ENCODE peak calls at places on chromosome 16, in four cellular contexts. J is pancreas, A is AG10803, V is foreskin keratinocyte. U is an unnamed sample.

GRCh38 chr16:73420244-73421040 is 372.5 kb upstream of the ZFHX3 start:
- DNase-seq in J (no peak), A (no peak), V (peak), U (no peak)

GRCh38 chr16:81634380-81635121 is 144.5 kb upstream of the PLCG2 start:
- DNase-seq in A (no peak), V (no peak), J (no peak), U (no peak)

GRCh38 chr16:30007378-30007895 is 3.4 kb downstream of the DOC2A start:
- DNase-seq in V (no peak), J (no peak), A (no peak), U (no peak)

GRCh38 chr16:81405702-81406113 is 38.9 kb upstream of the CMIP start:
- DNase-seq in J (no peak), A (peak), V (peak), U (no peak)

GRCh38 chr16:27551046-27551445 is 1.1 kb downstream of the KATNIP start:
- DNase-seq in J (no peak), V (no peak), A (peak), U (no peak)

GRCh38 chr16:3171855-3172593 is 16.0 kb upstream of the OR1F1 start:
- DNase-seq in J (no peak), A (peak), V (peak), U (no peak)

GRCh38 chr16:72722552-72722951 is 325.4 kb downstream of the ZFHX3 start:
- DNase-seq in J (no peak), A (no peak), V (no peak), U (no peak)

GRCh38 chr16:89841275-89841674 is 13.0 kb downstream of the SPIRE2 start:
- DNase-seq in V (no peak), J (no peak), A (no peak), U (no peak)

GRCh38 chr16:74261068-74261467 is 35.5 kb upstream of the PSMD7 start:
- DNase-seq in V (no peak), A (no peak), J (no peak), U (no peak)

GRCh38 chr16:87765473-87765775 is 362 bp downstream of the KLHDC4 start:
- DNase-seq in J (peak), A (no peak), V (no peak), U (peak)

GRCh38 chr16:83682126-83682857 is 125.5 kb upstream of the HSBP1 start:
- DNase-seq in A (peak), J (no peak), V (no peak), U (no peak)

GRCh38 chr16:31085371-31085770 is 3.4 kb downstream of the PRSS53 start:
- DNase-seq in V (no peak), A (no peak), J (no peak), U (no peak)

GRCh38 chr16:66408181-66409048 is 18.7 kb upstream of the BEAN1 start:
- DNase-seq in V (peak), J (no peak), A (peak), U (no peak)

GRCh38 chr16:3793161-3793576 is 75.8 kb upstream of the TRAP1 start:
- DNase-seq in J (no peak), V (peak), A (no peak), U (no peak)

GRCh38 chr16:88769617-88770458 is 15.2 kb downstream of the PIEZO1 start:
- DNase-seq in A (no peak), V (peak), J (no peak), U (peak)

GRCh38 chr16:75385507-75386152 is 47.7 kb downstream of the CFDP1 start:
- DNase-seq in A (peak), J (no peak), V (peak), U (no peak)

GRCh38 chr16:59356144-59356543 is 622.0 kb upstream of the GOT2 start:
- DNase-seq in V (no peak), J (no peak), A (no peak), U (no peak)

GRCh38 chr16:86099326-86099725 is 200.4 kb downstream of the IRF8 start:
- DNase-seq in V (no peak), A (no peak), J (no peak), U (no peak)

GRCh38 chr16:81469710-81470481 is 25.3 kb downstream of the CMIP start:
- DNase-seq in J (no peak), A (no peak), V (no peak), U (no peak)

GRCh38 chr16:79402356-79402755 is 198.2 kb downstream of the MAF start:
- DNase-seq in J (no peak), V (no peak), A (no peak), U (peak)

GRCh38 chr16:88487920-88488842 is 35.1 kb downstream of the ZFPM1 start:
- DNase-seq in A (no peak), J (peak), V (no peak), U (no peak)

GRCh38 chr16:29862383-29862883 is 593 bp downstream of the CDIPT start:
- DNase-seq in V (peak), A (no peak), J (no peak), U (no peak)

GRCh38 chr16:11989238-11990160 is 13.0 kb downstream of the SNX29 start:
- DNase-seq in A (no peak), J (no peak), V (no peak), U (no peak)

GRCh38 chr16:3656491-3657468 is 2.3 kb downstream of the DNASE1 start:
- DNase-seq in J (peak), A (no peak), V (no peak), U (peak)

GRCh38 chr16:70478912-70479341 is 24.5 kb downstream of the FCSK start:
- DNase-seq in J (no peak), V (peak), A (peak), U (peak)

GRCh38 chr16:77396461-77396860 is 38.4 kb downstream of the ADAMTS18 start:
- DNase-seq in V (no peak), A (no peak), J (no peak), U (no peak)

GRCh38 chr16:48215738-48216137 is 28.4 kb upstream of the LONP2 start:
- DNase-seq in A (no peak), V (no peak), J (no peak), U (no peak)

GRCh38 chr16:56601325-56601724 is 7.1 kb upstream of the MT2A start:
- DNase-seq in A (no peak), J (no peak), V (no peak), U (no peak)

GRCh38 chr16:60107467-60107866 is 1373.4 kb upstream of the GOT2 start:
- DNase-seq in J (no peak), V (peak), A (peak), U (no peak)

GRCh38 chr16:48912360-48912759 is 302.4 kb upstream of the N4BP1 start:
- DNase-seq in V (no peak), J (no peak), A (no peak), U (no peak)

GRCh38 chr16:72723781-72724180 is 324.1 kb downstream of the ZFHX3 start:
- DNase-seq in V (peak), A (peak), J (no peak), U (no peak)

GRCh38 chr16:30805056-30805369 is 18.0 kb upstream of the ZNF629 start:
- DNase-seq in V (no peak), J (no peak), A (peak), U (no peak)

GRCh38 chr16:30899794-30900193 is 3.4 kb downstream of the CTF1 start:
- DNase-seq in A (no peak), V (no peak), J (no peak), U (no peak)

DNA sequence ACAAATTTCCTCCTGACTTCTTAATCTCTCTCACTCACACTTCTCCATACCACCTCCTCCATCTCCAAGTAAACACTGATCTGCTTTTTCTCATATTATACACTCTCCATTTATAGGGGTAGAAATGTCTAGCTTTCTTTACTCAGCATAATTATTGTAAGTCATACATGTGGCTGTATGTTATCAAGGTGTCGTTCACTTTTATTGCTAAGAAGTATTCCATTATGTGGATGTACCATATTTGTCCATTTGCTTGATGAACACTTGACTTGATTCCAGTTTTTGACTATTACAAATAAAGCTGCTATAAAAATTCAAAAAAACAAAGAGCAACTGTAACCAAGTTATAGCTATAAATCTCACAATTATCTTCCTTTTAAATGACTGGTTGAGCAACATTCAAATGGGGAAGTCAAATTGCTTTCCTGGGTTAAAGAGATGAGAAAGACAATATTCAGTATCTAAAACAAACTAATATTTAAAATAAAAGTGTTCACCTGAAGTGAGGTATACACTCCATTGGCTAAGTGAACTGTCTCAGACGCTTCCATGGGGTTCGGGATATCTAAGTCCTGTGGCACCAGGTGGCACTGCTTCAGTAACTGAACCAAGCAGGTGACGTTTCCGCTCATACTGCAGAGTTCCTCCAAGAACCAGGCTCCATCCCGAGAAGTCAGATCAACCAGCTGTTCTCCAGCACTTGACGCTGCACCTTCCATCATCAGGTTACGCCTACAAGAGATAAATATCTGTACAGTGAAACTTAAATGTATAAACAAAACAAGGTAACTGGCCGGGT is 32.6 kb upstream of the ARL6IP1 start:
- DNase-seq in A (no peak), J (no peak), V (no peak), U (no peak)
- TF ChIP-seq CTCF in A (no peak), J (no peak), V (no peak), U (no peak)

GRCh38 chr16:10608687-10609409 is 28.4 kb upstream of the EMP2 start:
- DNase-seq in A (peak), V (no peak), J (no peak), U (no peak)
- TF ChIP-seq CTCF in A (no peak), V (no peak), J (no peak), U (no peak)

GRCh38 chr16:53534206-53534605 is 31.2 kb upstream of the AKTIP start:
- DNase-seq in A (no peak), J (no peak), V (no peak), U (no peak)
- TF ChIP-seq CTCF in A (no peak), J (no peak), V (no peak), U (no peak)

GRCh38 chr16:67653131-67654068 is 6.7 kb downstream of the ACD start:
- DNase-seq in A (no peak), J (peak), V (no peak), U (peak)
- TF ChIP-seq CTCF in A (no peak), J (no peak), V (peak), U (no peak)

GRCh38 chr16:1494129-1494640 is 1.0 kb downstream of the TELO2 start:
- DNase-seq in A (peak), V (peak), J (no peak), U (no peak)
- TF ChIP-seq CTCF in A (peak), V (peak), J (no peak), U (no peak)

DNA sequence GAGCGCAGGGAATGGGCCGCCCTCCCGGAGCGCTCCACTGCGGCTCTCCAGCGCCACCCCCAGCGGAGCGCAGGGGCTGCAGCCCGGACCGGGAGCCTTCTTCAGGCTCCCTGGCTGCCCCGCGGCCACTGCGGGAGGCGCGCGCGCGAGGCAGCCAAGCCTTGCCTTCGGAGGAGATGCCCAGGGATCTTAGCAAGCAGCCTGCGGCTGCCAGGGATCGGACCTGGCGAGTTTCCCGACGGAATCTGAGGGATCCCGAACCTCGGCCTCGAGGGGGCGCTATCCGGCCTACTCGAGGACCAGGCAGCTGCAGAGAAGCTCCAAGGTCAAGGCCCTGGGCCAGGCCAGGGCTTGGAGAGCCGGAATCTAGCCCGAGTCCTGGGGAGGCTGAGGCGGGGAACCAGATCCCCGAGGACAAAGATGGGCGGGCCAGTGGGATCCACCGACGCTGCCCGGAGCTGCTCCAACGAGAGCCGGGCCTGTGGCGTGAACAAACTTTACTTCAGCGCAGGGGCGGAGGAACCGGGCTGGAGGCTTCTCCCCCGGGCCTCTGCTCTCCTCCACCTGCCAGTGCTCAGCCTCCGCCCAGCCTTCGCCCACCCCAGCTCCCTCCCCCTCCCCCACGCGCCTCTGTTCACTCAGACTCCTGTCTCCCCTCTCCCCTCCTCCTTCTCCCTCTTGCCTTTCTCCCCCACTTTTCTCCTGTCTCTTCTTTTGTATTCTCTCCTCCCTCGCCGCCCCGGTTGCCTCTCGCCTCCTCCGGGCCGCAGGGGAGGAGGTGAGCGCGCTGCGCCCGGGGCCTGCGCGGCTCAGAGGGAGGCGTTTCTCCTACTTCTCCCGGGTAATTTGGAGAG is at the start of gene IRX6:
- DNase-seq in A (peak), V (peak), J (peak), U (peak)
- TF ChIP-seq CTCF in A (peak), V (peak), J (no peak), U (peak)

GRCh38 chr16:140175-140857 is 1.8 kb upstream of the NPRL3 start:
- DNase-seq in J (no peak), A (no peak), V (no peak), U (no peak)
- TF ChIP-seq CTCF in J (no peak), A (no peak), V (no peak), U (no peak)